ENCODE peak calls at places on chromosomes 6 and 20, in four cellular contexts. B is K562, W is transverse colon, E is upper lobe of left lung. I is an unnamed sample.

GRCh38 chr6:76043690-76044089 is 28.8 kb downstream of the IMPG1 start:
- DNase-seq in B (no peak), W (no peak), E (no peak), I (no peak)

GRCh38 chr6:129686941-129687627 is 22.9 kb downstream of the ARHGAP18 start:
- DNase-seq in E (no peak), W (peak), B (no peak), I (no peak)

GRCh38 chr6:72905705-72906478 is 284.0 kb downstream of the KCNQ5 start:
- DNase-seq in E (no peak), B (no peak), W (no peak), I (no peak)

GRCh38 chr20:50967621-50968020 is 9.0 kb downstream of the MOCS3 start:
- DNase-seq in E (no peak), W (no peak), B (no peak), I (no peak)

GRCh38 chr6:155275808-155276480 is 12.1 kb downstream of the CLDN20 start:
- DNase-seq in W (no peak), B (no peak), E (no peak), I (no peak)

GRCh38 chr6:10355115-10355702 is 59.7 kb downstream of the TFAP2A start:
- DNase-seq in B (no peak), E (no peak), W (no peak), I (no peak)

GRCh38 chr20:62321521-62321948 is 18.7 kb downstream of the ADRM1 start:
- DNase-seq in B (peak), W (no peak), E (no peak), I (peak)

GRCh38 chr20:35742741-35743523 is 872 bp upstream of the RBM39 start:
- DNase-seq in B (no peak), W (no peak), E (no peak), I (no peak)

GRCh38 chr6:38708483-38708882 is 5.5 kb upstream of the GLO1 start:
- DNase-seq in E (no peak), W (no peak), B (no peak), I (no peak)

GRCh38 chr20:54017846-54018245 is 52.5 kb downstream of the BCAS1 start:
- DNase-seq in E (no peak), B (no peak), W (no peak), I (peak)

GRCh38 chr20:34516874-34517542 is 786 bp downstream of the DYNLRB1 start:
- DNase-seq in E (peak), W (peak), B (no peak), I (no peak)

GRCh38 chr20:63241272-63241671 is 5.6 kb downstream of the BIRC7 start:
- DNase-seq in B (no peak), W (no peak), E (no peak), I (no peak)

GRCh38 chr6:42071881-42072583 is 21.7 kb downstream of the TAF8 start:
- DNase-seq in W (no peak), B (no peak), E (no peak), I (no peak)

GRCh38 chr6:26122793-26123674 is 35.8 kb downstream of the HFE start:
- DNase-seq in B (peak), E (peak), W (peak), I (peak)

GRCh38 chr6:26121141-26122004 is 34.1 kb downstream of the HFE start:
- DNase-seq in E (no peak), B (no peak), W (no peak), I (no peak)

GRCh38 chr6:26122005-26122388 is 34.8 kb downstream of the HFE start:
- DNase-seq in B (no peak), W (no peak), E (no peak), I (no peak)

GRCh38 chr6:26123675-26124549 is 36.7 kb downstream of the HFE start:
- DNase-seq in W (peak), B (peak), E (peak), I (peak)

GRCh38 chr6:26122402-26122792 is 35.2 kb downstream of the HFE start:
- DNase-seq in E (no peak), B (no peak), W (peak), I (no peak)
- TF ChIP-seq POLR2AphosphoS5 in E (no peak), B (peak), W (no peak), I (no peak)

GRCh38 chr20:41340327-41341055 is at the start of gene LPIN3:
- DNase-seq in W (peak), E (peak), B (peak), I (no peak)
- TF ChIP-seq POLR2AphosphoS5 in W (peak), E (peak), B (peak), I (no peak)

DNA sequence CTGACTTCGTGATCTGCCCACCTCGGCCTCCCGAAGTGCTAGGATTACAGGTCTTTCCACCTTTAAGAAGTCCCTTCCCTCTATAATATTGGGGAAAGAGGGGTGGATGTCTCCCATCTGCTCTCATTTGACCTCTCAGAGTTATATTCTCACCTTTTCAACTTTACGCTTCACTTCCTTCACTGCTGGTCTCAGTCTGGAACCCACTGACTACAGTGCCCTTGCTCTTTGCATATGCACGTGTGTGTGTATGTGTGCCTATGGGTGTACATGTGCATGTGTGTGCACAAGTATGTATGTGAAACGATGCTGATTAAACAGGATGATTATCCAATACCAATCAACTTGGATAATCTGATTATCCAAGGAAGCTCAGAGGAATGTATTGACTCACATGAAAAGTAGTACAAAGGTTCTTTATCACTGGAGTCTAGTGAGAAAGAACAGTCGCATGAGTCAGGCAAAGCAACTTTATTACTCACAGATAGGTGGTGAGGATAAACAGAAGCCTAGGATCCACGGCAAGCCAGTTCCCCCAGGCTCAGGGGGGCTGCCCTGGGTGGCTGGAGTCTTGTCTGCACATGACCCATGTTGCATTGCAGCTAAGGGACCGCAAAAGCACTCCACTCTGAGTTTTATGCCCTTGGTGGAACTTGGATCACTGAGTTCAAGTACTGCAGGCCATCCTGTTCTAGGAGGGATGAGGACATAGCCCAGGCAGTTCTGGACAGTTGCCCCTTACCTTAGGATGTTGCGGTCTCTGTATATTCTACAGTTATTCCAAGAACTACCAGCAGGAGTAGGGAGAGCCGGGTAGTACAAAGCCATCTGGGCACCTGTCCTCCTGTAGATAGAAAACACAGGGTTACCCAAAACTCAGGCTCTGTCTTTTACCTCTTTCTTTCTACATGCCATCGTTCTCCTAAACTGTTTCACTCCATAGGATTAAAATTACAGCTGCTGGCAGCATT is 50.9 kb downstream of the SNRNP48 start:
- DNase-seq in E (no peak), B (no peak), W (no peak), I (no peak)
- TF ChIP-seq POLR2AphosphoS5 in E (no peak), B (no peak), W (no peak), I (no peak)

DNA sequence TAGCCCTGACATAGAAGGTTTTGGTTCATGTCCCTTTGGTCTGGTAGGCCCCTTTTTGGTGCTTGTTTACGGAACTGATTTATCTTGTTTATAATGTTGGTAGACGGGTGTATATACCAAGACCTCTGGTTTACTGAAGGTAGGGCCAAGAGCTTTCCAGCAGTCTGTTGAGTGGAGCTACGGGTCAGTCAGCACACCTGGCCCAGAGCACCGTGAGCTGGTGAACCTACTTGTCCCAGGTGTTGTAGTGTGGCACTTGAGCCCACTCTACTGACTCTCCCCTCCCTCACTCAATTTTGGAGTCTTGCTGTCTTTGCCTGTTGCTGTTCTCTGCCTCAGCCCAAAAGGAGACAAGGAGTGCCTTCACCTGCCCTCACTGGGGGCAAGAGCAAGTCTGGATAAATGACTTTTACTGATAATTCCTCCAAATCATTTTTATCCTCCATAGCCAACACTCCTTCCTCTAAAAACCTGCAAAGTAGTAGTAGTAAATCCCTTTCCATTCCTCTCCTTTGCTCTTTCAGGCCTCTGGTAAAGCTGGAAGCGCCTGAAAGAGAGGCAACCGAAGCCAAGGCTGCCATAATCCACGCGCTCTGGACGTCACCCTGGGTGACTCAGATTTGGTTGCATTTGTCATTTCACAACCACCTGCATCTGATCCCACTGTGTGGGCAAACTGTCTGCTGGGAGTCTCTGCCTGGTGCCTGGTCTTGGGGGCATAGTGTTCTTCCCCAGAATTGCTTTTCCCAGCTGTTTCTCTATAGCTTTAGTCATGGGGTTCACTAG is 22.2 kb downstream of the RREB1 start:
- DNase-seq in B (no peak), E (peak), W (peak), I (no peak)
- TF ChIP-seq POLR2AphosphoS5 in B (no peak), E (peak), W (no peak), I (no peak)

GRCh38 chr6:21349834-21350233 is 243.7 kb upstream of the SOX4 start:
- DNase-seq in B (no peak), W (no peak), E (no peak), I (no peak)

GRCh38 chr6:21352131-21352530 is 241.4 kb upstream of the SOX4 start:
- DNase-seq in E (peak), B (no peak), W (no peak), I (no peak)

GRCh38 chr6:21350917-21351316 is 242.6 kb upstream of the SOX4 start:
- DNase-seq in B (no peak), W (no peak), E (no peak), I (no peak)

DNA sequence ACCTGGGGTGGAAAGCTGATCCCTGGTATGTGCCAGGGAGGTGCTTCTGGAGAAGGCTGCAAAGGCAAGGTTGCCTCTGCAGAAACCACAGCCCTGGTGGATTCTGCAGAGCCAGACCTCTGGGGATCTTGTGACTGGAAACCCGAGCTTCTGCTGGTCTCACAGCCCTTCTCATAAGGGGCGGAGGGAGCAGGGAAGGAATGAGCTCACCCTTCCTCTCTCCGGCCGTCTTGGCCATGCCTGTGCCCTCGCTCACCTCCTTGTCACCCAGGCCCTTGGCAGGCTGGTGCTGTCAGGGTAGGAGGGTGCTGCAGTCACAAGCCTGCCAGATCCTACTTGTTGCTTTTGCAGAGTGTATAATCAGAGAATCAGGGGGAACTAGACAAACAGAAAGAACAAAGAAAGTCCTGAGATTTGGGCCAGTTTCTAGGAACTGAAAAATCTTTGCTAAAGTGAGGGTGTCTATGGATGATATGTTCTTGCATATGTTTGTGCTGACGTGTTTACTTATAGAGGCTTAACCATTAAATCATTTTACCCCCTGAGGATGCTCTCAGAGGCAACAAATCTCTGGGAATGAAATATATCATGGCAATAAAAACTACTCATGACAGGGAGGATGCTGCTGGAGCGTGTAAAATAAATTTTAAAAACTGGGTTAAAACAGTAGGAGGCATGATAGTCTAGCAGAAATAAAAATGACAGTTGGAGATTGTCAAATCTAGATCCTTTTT is 244.9 kb upstream of the SOX4 start:
- DNase-seq in W (no peak), E (peak), B (no peak), I (no peak)
- TF ChIP-seq POLR2AphosphoS5 in W (no peak), E (no peak), B (no peak), I (no peak)

DNA sequence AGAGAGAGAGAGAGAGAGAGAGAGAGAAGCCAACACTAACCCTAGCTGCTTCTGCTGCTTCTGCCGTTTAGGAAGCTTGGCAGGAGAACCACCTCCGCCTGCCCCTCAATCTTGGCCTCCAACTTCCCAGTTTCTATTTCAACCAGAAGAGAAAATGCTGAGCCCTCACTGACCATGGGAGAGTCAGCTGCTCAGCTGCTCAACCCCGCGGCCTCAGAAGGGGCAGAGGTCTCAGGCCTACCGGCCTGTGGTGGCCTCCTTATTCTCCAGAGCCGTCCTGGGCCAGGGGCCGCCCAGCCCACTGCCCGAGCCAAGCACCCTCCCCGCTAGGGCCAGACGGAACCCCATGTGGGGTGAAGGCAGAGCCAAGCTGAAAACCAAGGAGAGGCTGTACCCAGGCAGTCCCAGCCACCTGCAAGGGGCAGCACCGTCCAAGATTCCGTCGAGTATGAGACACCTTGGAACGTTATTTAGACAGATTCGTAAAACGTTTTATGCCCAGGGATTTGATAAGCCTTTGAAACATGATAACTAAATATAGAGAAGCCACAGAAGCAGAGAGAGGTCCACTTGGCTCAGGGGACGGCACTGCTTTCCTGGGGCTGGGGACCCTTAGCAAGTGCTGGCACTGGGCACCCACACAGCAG is 116.6 kb downstream of the DLL1 start:
- DNase-seq in W (no peak), B (no peak), E (peak), I (no peak)
- TF ChIP-seq POLR2AphosphoS5 in W (no peak), B (no peak), E (no peak), I (no peak)

DNA sequence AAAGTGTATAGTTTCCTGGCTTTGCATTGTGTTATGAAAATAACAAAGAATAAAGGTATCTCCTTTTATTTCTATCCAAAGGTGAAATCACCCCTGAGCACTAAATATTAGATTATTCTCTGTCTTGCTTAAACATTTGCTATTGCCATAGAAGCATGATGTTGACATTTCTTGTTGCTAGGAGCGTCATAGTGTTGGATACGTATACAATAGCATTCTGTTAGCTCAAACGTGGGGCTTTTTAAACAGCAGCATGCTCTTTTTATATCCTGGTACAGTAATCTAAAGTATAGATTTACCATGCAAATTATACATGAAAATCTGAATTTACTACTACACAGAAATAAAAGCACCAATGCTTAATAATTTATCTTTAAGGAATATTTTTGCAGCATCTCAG is 9.7 kb upstream of the HSF2 start:
- DNase-seq in W (no peak), E (no peak), B (no peak), I (no peak)
- TF ChIP-seq POLR2AphosphoS5 in W (no peak), E (no peak), B (no peak), I (no peak)

GRCh38 chr6:170247178-170247701 is 43.6 kb downstream of the DLL1 start:
- DNase-seq in B (no peak), E (no peak), W (no peak), I (no peak)
- TF ChIP-seq POLR2AphosphoS5 in B (no peak), E (no peak), W (no peak), I (no peak)

GRCh38 chr20:57718490-57719009 is 8.7 kb upstream of the PMEPA1 start:
- DNase-seq in W (peak), B (peak), E (peak), I (peak)
- TF ChIP-seq POLR2AphosphoS5 in W (peak), B (no peak), E (no peak), I (no peak)